ENCODE peak calls at places on chromosomes 4 and X, in eight cellular contexts. Y is endothelial cell of umbilical vein; P is activated CD4-positive, alpha-beta T cell treated with anti-CD3 and anti-CD28 coated beads, Interleukin-2, amount 10 ng/mL, durations not matched to agents 24 days and 14 days; B is nephron progenitor cell; V is stimulated activated CD8-positive, alpha-beta memory T cell treated with anti-CD3 and anti-CD28 coated beads, Interleukin-2, amount 100 ng/mL, for 48 hours; A is NCI-H510A; I is tibial artery; S is sciatic nerve. Z is an unnamed sample.

GRCh38 chr4:59381591-59381990 is 1818.5 kb upstream of the ADGRL3 start:
- DNase-seq in Y (no peak), P (no peak), B (no peak), V (no peak), A (no peak), I (no peak), S (no peak), Z (no peak)

GRCh38 chrX:153685179-153685536 is 2.6 kb upstream of the SLC6A8 start:
- DNase-seq in Y (no peak), P (no peak), B (no peak), V (no peak), A (no peak), I (no peak), S (no peak), Z (no peak)

GRCh38 chrX:14864626-14865025 is 8.2 kb downstream of the FANCB start:
- DNase-seq in Y (no peak), P (no peak), B (no peak), V (no peak), A (no peak), I (no peak), S (no peak), Z (no peak)

GRCh38 chrX:119753639-119754257 is 4.6 kb upstream of the SOWAHD start:
- DNase-seq in Y (peak), P (peak), B (no peak), V (no peak), A (no peak), I (no peak), S (no peak), Z (no peak)

GRCh38 chrX:129600981-129601424 is 53.8 kb downstream of the APLN start:
- DNase-seq in Y (peak), P (peak), B (peak), V (no peak), A (no peak), I (no peak), S (peak), Z (no peak)

GRCh38 chr4:23969635-23970034 is 79.8 kb upstream of the PPARGC1A start:
- DNase-seq in Y (no peak), P (no peak), B (no peak), V (no peak), A (no peak), I (no peak), S (no peak), Z (no peak)

GRCh38 chr4:10703146-10703545 is 18.6 kb upstream of the CLNK start:
- DNase-seq in Y (no peak), P (no peak), B (no peak), V (no peak), A (no peak), I (no peak), S (no peak), Z (no peak)

GRCh38 chr4:30860983-30861382 is 140.8 kb downstream of the PCDH7 start:
- DNase-seq in Y (no peak), P (no peak), B (no peak), V (no peak), A (no peak), I (no peak), S (no peak), Z (no peak)

GRCh38 chrX:53481093-53481492 is 46.9 kb upstream of the HSD17B10 start:
- DNase-seq in Y (no peak), P (peak), B (no peak), V (no peak), A (no peak), I (no peak), S (no peak), Z (no peak)

GRCh38 chrX:150486011-150486410 is 82.4 kb upstream of the MTM1 start:
- DNase-seq in Y (peak), P (peak), B (peak), V (peak), A (no peak), I (peak), S (no peak), Z (no peak)

GRCh38 chr4:10121568-10122097 is 5.0 kb upstream of the WDR1 start:
- DNase-seq in Y (no peak), P (peak), B (no peak), V (no peak), A (no peak), I (no peak), S (no peak), Z (no peak)

GRCh38 chr4:43048570-43048969 is 156.1 kb downstream of the GRXCR1 start:
- DNase-seq in Y (no peak), P (no peak), B (no peak), V (no peak), A (no peak), I (no peak), S (no peak), Z (no peak)

GRCh38 chr4:120066182-120066524 is 495 bp downstream of the MAD2L1 start:
- DNase-seq in Y (no peak), P (no peak), B (no peak), V (peak), A (no peak), I (no peak), S (no peak), Z (peak)

Z was measured in GM10248.